ENCODE peak calls at places on chromosomes 7 and 10, in seven cellular contexts. G, O, Y, W, E, P and B are unnamed samples.

GRCh38 chr7:30521532-30521931 is 16.9 kb upstream of the GGCT start:
- DNase-seq in G (no peak), W (no peak), E (no peak), Y (peak; percentile 42), P (no peak), O (peak; percentile 73), B (peak; percentile 4)

GRCh38 chr10:68561804-68562649 is 1.9 kb downstream of the TET1 start:
- DNase-seq in Y (peak; percentile 10), G (no peak), O (no peak), W (no peak), P (no peak), E (no peak), B (no peak)

GRCh38 chr7:95213809-95214492 is 110.4 kb downstream of the PON1 start:
- DNase-seq in G (no peak), Y (peak; percentile 74), W (no peak), P (no peak), E (no peak), O (peak; percentile 34), B (no peak)

GRCh38 chr7:154425326-154425725 is 373.1 kb downstream of the DPP6 start:
- DNase-seq in O (no peak), G (no peak), P (no peak), E (no peak), Y (no peak), W (no peak), B (no peak)

GRCh38 chr10:114538544-114538906 is 119.5 kb downstream of the ABLIM1 start:
- DNase-seq in W (no peak), P (no peak), E (peak; percentile 84), G (no peak), O (no peak), Y (no peak), B (no peak)

GRCh38 chr7:33757050-33757449 is 148.3 kb upstream of the BMPER start:
- DNase-seq in E (no peak), W (no peak), G (no peak), Y (no peak), O (no peak), P (no peak), B (no peak)

GRCh38 chr10:63539377-63539776 is 18.2 kb downstream of the REEP3 start:
- DNase-seq in E (no peak), Y (no peak), P (no peak), G (no peak), O (no peak), W (no peak), B (no peak)

GRCh38 chr7:102320601-102321350 is 34.1 kb downstream of the SH2B2 start:
- DNase-seq in E (no peak), G (no peak), O (no peak), P (peak; percentile 39), Y (no peak), W (no peak), B (no peak)

GRCh38 chr10:93080350-93081046 is 6.8 kb downstream of the CYP26A1 start:
- DNase-seq in G (no peak), O (peak; percentile 56), E (peak; percentile 64), P (peak; percentile 76), Y (peak; percentile 54), W (no peak), B (peak; percentile 81)

GRCh38 chr7:104652434-104652833 is 324.0 kb downstream of the LHFPL3 start:
- DNase-seq in G (no peak), O (no peak), W (no peak), P (no peak), Y (no peak), E (no peak), B (no peak)

GRCh38 chr10:28593811-28594210 is 60.9 kb downstream of the WAC start:
- DNase-seq in W (no peak), G (no peak), P (no peak), O (no peak), E (no peak), Y (no peak), B (no peak)

GRCh38 chr10:62693306-62693705 is 111.2 kb upstream of the ADO start:
- DNase-seq in W (no peak), P (no peak), E (no peak), Y (no peak), G (no peak), O (no peak), B (no peak)

GRCh38 chr7:100111156-100111555 is 8.0 kb downstream of the TAF6 start:
- DNase-seq in O (no peak), Y (no peak), E (no peak), G (no peak), W (no peak), P (no peak), B (no peak)

GRCh38 chr7:81692146-81692905 is 77.5 kb downstream of the HGF start:
- DNase-seq in W (no peak), Y (no peak), E (no peak), P (no peak), G (no peak), O (peak; percentile 75), B (no peak)

GRCh38 chr10:128337860-128338378 is 211.7 kb upstream of the MKI67 start:
- DNase-seq in P (no peak), W (no peak), O (no peak), Y (peak; percentile 38), E (no peak), G (no peak), B (no peak)

GRCh38 chr10:94403034-94403822 is 887 bp downstream of the TBC1D12 start:
- DNase-seq in E (peak; percentile 15), Y (no peak), W (no peak), G (no peak), O (peak; percentile 80), P (peak; percentile 61), B (peak; percentile 85)

GRCh38 chr7:134901389-134902020 is 84.8 kb upstream of the AGBL3 start:
- DNase-seq in Y (no peak), W (no peak), E (no peak), P (no peak), G (no peak), O (peak; percentile 36), B (no peak)

GRCh38 chr7:155205368-155206285 is 92.1 kb upstream of the INSIG1 start:
- DNase-seq in G (no peak), O (peak; percentile 90), E (peak; percentile 96), W (peak; percentile 67), P (peak; percentile 97), Y (peak; percentile 88), B (peak; percentile 75)